ENCODE peak calls at places on chromosomes 11 and 22, in seven cellular contexts. J is neuronal stem cell, S is mesendoderm, L is H1, M is H9, R is mesenchymal stem cell, T is trophoblast cell. E is an unnamed sample.

GRCh38 chr11:112525270-112525669 is 264.6 kb upstream of the PLET1 start:
- DNase-seq in S (no peak), J (no peak), M (no peak), L (no peak), R (peak), T (no peak), E (no peak)

GRCh38 chr22:47623740-47624103 is 861.3 kb downstream of the TBC1D22A start:
- DNase-seq in R (no peak), J (no peak), T (no peak), M (no peak), S (no peak), L (peak), E (no peak)

GRCh38 chr22:49620003-49620556 is 207.6 kb downstream of the BRD1 start:
- DNase-seq in L (no peak), S (no peak), J (no peak), T (no peak), M (no peak), R (no peak), E (no peak)

GRCh38 chr22:47204002-47204979 is 441.8 kb downstream of the TBC1D22A start:
- DNase-seq in S (no peak), L (peak), M (no peak), T (no peak), R (no peak), J (no peak), E (no peak)

GRCh38 chr11:66225054-66225453 is 43.4 kb upstream of the RAB1B start:
- DNase-seq in R (no peak), T (no peak), J (no peak), S (no peak), M (no peak), L (no peak), E (no peak)

GRCh38 chr22:49968831-49969661 is 8.5 kb downstream of the PIM3 start:
- DNase-seq in M (peak), T (no peak), J (no peak), R (no peak), L (peak), S (no peak), E (no peak)

GRCh38 chr22:39897841-39898240 is 3.0 kb upstream of the GRAP2 start:
- DNase-seq in M (no peak), J (no peak), T (no peak), L (no peak), R (no peak), S (no peak), E (no peak)

GRCh38 chr11:126601550-126602215 is 246.2 kb downstream of the ST3GAL4 start:
- DNase-seq in S (peak), R (no peak), M (no peak), T (no peak), L (no peak), J (peak), E (no peak)

GRCh38 chr22:38051900-38052862 is 5.0 kb upstream of the PICK1 start:
- DNase-seq in S (peak), R (peak), T (peak), M (peak), L (peak), J (peak), E (peak)

GRCh38 chr11:114416441-114416928 is 16.0 kb downstream of the RBM7 start:
- DNase-seq in S (no peak), L (no peak), T (peak), R (peak), M (no peak), J (no peak), E (peak)

GRCh38 chr11:123211134-123211879 is 16.3 kb upstream of the CLMP start:
- DNase-seq in R (no peak), S (peak), L (no peak), J (no peak), M (no peak), T (no peak), E (no peak)

GRCh38 chr22:19360300-19360792 is 68.8 kb upstream of the CLTCL1 start:
- DNase-seq in L (no peak), R (no peak), M (no peak), T (no peak), J (no peak), S (peak), E (no peak)

GRCh38 chr22:50630376-50630775 is 2.4 kb upstream of the ARSA start:
- DNase-seq in R (no peak), S (no peak), L (no peak), T (no peak), M (no peak), J (no peak), E (no peak)

GRCh38 chr11:12103411-12104225 is 6.8 kb upstream of the MICAL2 start:
- DNase-seq in R (no peak), L (no peak), M (no peak), J (no peak), S (no peak), T (no peak), E (no peak)

GRCh38 chr11:68031136-68031459 is 617 bp downstream of the NDUFS8 start:
- DNase-seq in S (no peak), M (no peak), T (no peak), L (no peak), J (no peak), R (peak), E (no peak)

GRCh38 chr11:65773784-65774411 is 6.9 kb downstream of the AP5B1 start:
- DNase-seq in L (no peak), S (no peak), R (no peak), M (no peak), J (no peak), T (no peak), E (no peak)

DNA sequence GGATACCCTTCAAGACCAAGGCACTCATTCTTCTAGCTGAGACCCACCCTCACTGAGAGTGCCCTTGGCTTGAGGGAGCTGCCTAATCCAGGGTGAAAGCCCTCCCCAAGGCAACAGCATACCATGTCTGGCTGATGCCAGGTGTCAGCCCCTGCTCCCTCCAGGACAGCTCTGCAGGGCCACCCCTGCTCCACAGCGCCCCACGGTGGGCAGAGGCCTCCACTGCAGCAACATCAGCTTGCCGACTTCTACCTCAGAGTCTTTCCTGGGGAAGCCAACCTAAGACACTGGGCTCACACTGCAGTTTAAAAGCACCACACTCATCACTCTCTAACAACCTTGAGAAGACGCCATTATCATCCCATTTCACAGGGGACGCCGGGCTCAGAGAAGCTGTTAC is 29.0 kb downstream of the TTLL1 start:
- DNase-seq in L (peak), S (peak), M (peak), R (peak), T (peak), J (peak), E (no peak)
- H2AK5ac ChIP-seq in L (no peak), S (no peak), M (no peak), R (no peak), T (no peak), J (no peak), E (no peak)

GRCh38 chr22:31095637-31096249 is 11.6 kb downstream of the SELENOM start:
- DNase-seq in M (no peak), L (no peak), S (no peak), R (no peak), T (no peak), J (no peak), E (no peak)
- H2AK5ac ChIP-seq in M (no peak), L (no peak), S (no peak), R (no peak), T (no peak), J (no peak), E (no peak)

GRCh38 chr11:116790167-116791001 is 1.3 kb downstream of the APOA5 start:
- DNase-seq in T (no peak), J (no peak), S (no peak), R (no peak), L (no peak), M (no peak), E (no peak)
- H2AK5ac ChIP-seq in T (no peak), J (peak), S (no peak), R (no peak), L (no peak), M (no peak), E (no peak)

GRCh38 chr11:20723366-20723765 is 54.0 kb downstream of the NELL1 start:
- DNase-seq in T (no peak), S (no peak), R (no peak), J (no peak), M (no peak), L (no peak), E (no peak)

GRCh38 chr11:20715464-20715863 is 46.1 kb downstream of the NELL1 start:
- DNase-seq in M (no peak), L (no peak), T (no peak), S (no peak), R (no peak), J (no peak), E (no peak)

GRCh38 chr11:20719821-20720220 is 50.4 kb downstream of the NELL1 start:
- DNase-seq in T (no peak), S (no peak), R (no peak), J (no peak), M (no peak), L (no peak), E (no peak)
- H2AK5ac ChIP-seq in T (no peak), S (no peak), R (no peak), J (no peak), M (no peak), L (no peak), E (no peak)

GRCh38 chr22:35397095-35397904 is 2.6 kb upstream of the MCM5 start:
- DNase-seq in T (peak), J (no peak), L (no peak), M (no peak), S (peak), R (peak), E (peak)

GRCh38 chr22:35394011-35394312 is 6.0 kb upstream of the MCM5 start:
- DNase-seq in T (no peak), R (no peak), S (no peak), L (no peak), M (no peak), J (no peak), E (no peak)

GRCh38 chr22:35393116-35394010 is 6.6 kb upstream of the MCM5 start:
- DNase-seq in L (no peak), S (no peak), J (no peak), R (no peak), M (no peak), T (no peak), E (no peak)

GRCh38 chr22:35392357-35392756 is 7.6 kb upstream of the MCM5 start:
- DNase-seq in R (no peak), J (no peak), S (no peak), L (no peak), M (no peak), T (no peak), E (no peak)

GRCh38 chr22:35394810-35395563 is 5.0 kb upstream of the MCM5 start:
- DNase-seq in R (no peak), M (no peak), J (no peak), L (no peak), S (no peak), T (no peak), E (no peak)
- H2AK5ac ChIP-seq in R (no peak), M (no peak), J (no peak), L (no peak), S (no peak), T (no peak), E (no peak)

GRCh38 chr11:76314741-76315090 is 66.2 kb downstream of the THAP12 start:
- DNase-seq in L (no peak), R (peak), S (peak), T (peak), J (no peak), M (no peak), E (peak)

GRCh38 chr11:76315182-76315853 is 65.6 kb downstream of the THAP12 start:
- DNase-seq in M (no peak), T (no peak), S (no peak), R (no peak), L (no peak), J (no peak), E (no peak)

GRCh38 chr11:76318744-76319384 is 62.1 kb downstream of the THAP12 start:
- DNase-seq in J (peak), M (peak), L (peak), S (peak), R (peak), T (peak), E (peak)

GRCh38 chr11:76316726-76317125 is 64.2 kb downstream of the THAP12 start:
- DNase-seq in L (no peak), S (no peak), J (no peak), R (peak), T (peak), M (no peak), E (no peak)

GRCh38 chr11:76317296-76317695 is 63.6 kb downstream of the THAP12 start:
- DNase-seq in L (no peak), M (no peak), T (no peak), R (no peak), J (no peak), S (no peak), E (no peak)
- H2AK5ac ChIP-seq in L (no peak), M (no peak), T (no peak), R (no peak), J (no peak), S (no peak), E (no peak)

GRCh38 chr11:40328890-40329617 is 1130.4 kb downstream of the LRRC4C start:
- DNase-seq in S (peak), T (peak), J (no peak), R (peak), L (no peak), M (no peak), E (peak)
- H2AK5ac ChIP-seq in S (no peak), T (no peak), J (no peak), R (no peak), L (no peak), M (no peak), E (no peak)

GRCh38 chr11:128857341-128857740 is 9.8 kb downstream of the KCNJ1 start:
- DNase-seq in T (no peak), R (no peak), M (no peak), L (no peak), J (no peak), S (no peak), E (no peak)
- H2AK5ac ChIP-seq in T (no peak), R (no peak), M (no peak), L (no peak), J (no peak), S (no peak), E (no peak)

GRCh38 chr22:33747576-33748180 is 172.6 kb downstream of the LARGE1 start:
- DNase-seq in T (no peak), R (no peak), L (no peak), S (no peak), J (no peak), M (no peak), E (no peak)

GRCh38 chr22:33743756-33744155 is 176.5 kb downstream of the LARGE1 start:
- DNase-seq in T (no peak), S (no peak), M (no peak), J (no peak), L (no peak), R (no peak), E (peak)

GRCh38 chr22:33746501-33746928 is 173.8 kb downstream of the LARGE1 start:
- DNase-seq in T (no peak), L (no peak), S (no peak), R (no peak), J (no peak), M (no peak), E (no peak)

GRCh38 chr22:33747029-33747428 is 173.2 kb downstream of the LARGE1 start:
- DNase-seq in M (no peak), S (no peak), J (no peak), R (no peak), T (no peak), L (no peak), E (no peak)

GRCh38 chr22:33748714-33749113 is 171.6 kb downstream of the LARGE1 start:
- DNase-seq in M (no peak), S (no peak), L (no peak), R (no peak), T (no peak), J (no peak), E (no peak)
- H2AK5ac ChIP-seq in M (no peak), S (no peak), L (no peak), R (no peak), T (no peak), J (no peak), E (no peak)

E was measured in IMR-90.